ENCODE peak calls at places on chromosome 15, in five cellular contexts. G, Z, S, E and K are unnamed samples.

GRCh38 chr15:90807074-90807646 is 61.2 kb upstream of the FURIN start:
- DNase-seq in G (no peak), E (no peak), Z (no peak), S (no peak), K (no peak)

GRCh38 chr15:90174140-90174891 is 26.8 kb upstream of the SEMA4B start:
- DNase-seq in S (no peak), G (no peak), E (peak), Z (peak), K (no peak)

GRCh38 chr15:40310001-40310959 is 2.5 kb upstream of the PLCB2 start:
- DNase-seq in S (no peak), Z (peak), G (peak), E (peak), K (peak)

GRCh38 chr15:100230784-100231183 is 111.0 kb downstream of the ADAMTS17 start:
- DNase-seq in G (no peak), E (no peak), Z (no peak), S (no peak), K (no peak)

GRCh38 chr15:99762288-99762687 is 29.1 kb upstream of the LYSMD4 start:
- DNase-seq in E (no peak), Z (no peak), G (no peak), S (no peak), K (no peak)

GRCh38 chr15:33621156-33621555 is 310.4 kb downstream of the RYR3 start:
- DNase-seq in S (no peak), G (no peak), E (no peak), Z (no peak), K (no peak)

GRCh38 chr15:52334491-52335160 is 39.0 kb upstream of the MYO5C start:
- DNase-seq in S (no peak), E (no peak), Z (no peak), G (peak), K (no peak)

GRCh38 chr15:91049378-91050127 is 27.2 kb upstream of the VPS33B start:
- DNase-seq in E (peak), Z (no peak), S (peak), G (peak), K (peak)

GRCh38 chr15:41603411-41603935 is 44.5 kb downstream of the TYRO3 start:
- DNase-seq in S (no peak), Z (no peak), G (no peak), E (peak), K (no peak)

GRCh38 chr15:60760646-60761504 is 281.9 kb upstream of the ICE2 start:
- DNase-seq in S (no peak), Z (no peak), E (no peak), G (peak), K (no peak)

GRCh38 chr15:49990835-49991540 is 128.0 kb downstream of the ATP8B4 start:
- DNase-seq in Z (no peak), S (no peak), G (peak), E (no peak), K (no peak)

GRCh38 chr15:99509686-99510461 is 55.9 kb upstream of the MEF2A start:
- DNase-seq in S (no peak), Z (no peak), G (no peak), E (no peak), K (no peak)

GRCh38 chr15:87597346-87598052 is 659.0 kb downstream of the NTRK3 start:
- DNase-seq in S (peak), E (no peak), G (peak), Z (no peak), K (no peak)

GRCh38 chr15:36579792-36580431 is 486 bp downstream of the CDIN1 start:
- DNase-seq in Z (no peak), E (no peak), S (no peak), G (no peak), K (no peak)

GRCh38 chr15:44738340-44738984 is 2.1 kb downstream of the TRIM69 start:
- DNase-seq in S (no peak), E (peak), G (peak), Z (no peak), K (no peak)

GRCh38 chr15:51842852-51843737 is 13.6 kb downstream of the TMOD3 start:
- DNase-seq in G (peak), E (no peak), S (no peak), Z (no peak), K (no peak)

GRCh38 chr15:51649659-51650521 is 27.3 kb upstream of the DMXL2 start:
- DNase-seq in G (peak), Z (no peak), E (peak), S (peak), K (no peak)

GRCh38 chr15:79160211-79160610 is 69.6 kb upstream of the RASGRF1 start:
- DNase-seq in S (no peak), G (peak), Z (no peak), E (no peak), K (no peak)

GRCh38 chr15:66294157-66294931 is 976 bp downstream of the DIS3L start:
- DNase-seq in Z (no peak), G (peak), S (no peak), E (peak), K (no peak)

GRCh38 chr15:29111705-29112281 is 157.8 kb downstream of the NSMCE3 start:
- DNase-seq in S (no peak), E (no peak), G (no peak), Z (no peak), K (no peak)